ENCODE peak calls at places on chromosomes 5 and 9, in five cellular contexts. Y is cardiac fibroblast, H is mucosa of descending colon, V is GM10248, S is LNCaP clone FGC. C is an unnamed sample.
A peak's percentile ranks its signal among the peaks of the same experiment; 100 is the strongest.

GRCh38 chr9:133202688-133203453 is 6.2 kb downstream of the OBP2B start:
- DNase-seq in S (no peak), H (no peak), Y (no peak), V (no peak), C (no peak)

GRCh38 chr5:26669523-26669922 is 368.9 kb downstream of the CDH9 start:
- DNase-seq in H (no peak), V (no peak), S (no peak), Y (no peak), C (no peak)

GRCh38 chr9:124453586-124454191 is 3.4 kb downstream of the ADGRD2 start:
- DNase-seq in V (no peak), S (no peak), Y (no peak), H (peak; percentile 79), C (no peak)

GRCh38 chr9:116365056-116365471 is 211.5 kb downstream of the PAPPA start:
- DNase-seq in V (no peak), S (peak; percentile 30), Y (peak; percentile 72), H (no peak), C (no peak)

GRCh38 chr5:40755093-40755406 is 711 bp downstream of the TTC33 start:
- DNase-seq in V (peak; percentile 76), H (peak; percentile 67), S (peak; percentile 52), Y (peak; percentile 88), C (peak; percentile 21)

GRCh38 chr5:42514759-42515158 is 91.5 kb downstream of the GHR start:
- DNase-seq in S (peak; percentile 79), H (no peak), V (no peak), Y (peak; percentile 9), C (no peak)

GRCh38 chr9:20446248-20446647 is 176.1 kb downstream of the MLLT3 start:
- DNase-seq in S (no peak), V (no peak), H (no peak), Y (no peak), C (no peak)

GRCh38 chr5:6902597-6902996 is 189.4 kb downstream of the TENT4A start:
- DNase-seq in S (no peak), V (no peak), H (no peak), Y (no peak), C (no peak)

GRCh38 chr5:78908173-78908901 is 76.8 kb downstream of the ARSB start:
- DNase-seq in Y (peak; percentile 66), S (no peak), V (no peak), H (no peak), C (no peak)

GRCh38 chr5:132322266-132322665 is 28.1 kb downstream of the SLC22A4 start:
- DNase-seq in V (no peak), S (no peak), H (no peak), Y (no peak), C (no peak)

GRCh38 chr5:18114161-18114802 is 480.0 kb downstream of the TAF11L14 start:
- DNase-seq in S (no peak), H (no peak), V (no peak), Y (no peak), C (no peak)

GRCh38 chr9:38084556-38084880 is 15.5 kb upstream of the SHB start:
- DNase-seq in H (no peak), V (no peak), Y (no peak), S (no peak), C (no peak)

GRCh38 chr9:764105-764524 is 77.4 kb upstream of the DMRT1 start:
- DNase-seq in S (peak; percentile 74), H (no peak), V (peak; percentile 42), Y (peak; percentile 78), C (peak; percentile 40)

GRCh38 chr9:74066128-74066527 is 431.0 kb upstream of the RORB start:
- DNase-seq in H (no peak), V (no peak), S (no peak), Y (no peak), C (no peak)

GRCh38 chr9:131986576-131986975 is 93.1 kb downstream of the MED27 start:
- DNase-seq in Y (no peak), V (no peak), H (no peak), S (no peak), C (no peak)

GRCh38 chr5:134553816-134554215 is 28.3 kb downstream of the JADE2 start:
- DNase-seq in S (no peak), V (no peak), Y (no peak), H (no peak), C (no peak)

GRCh38 chr5:180825768-180826525 is 23.3 kb upstream of the MGAT1 start:
- DNase-seq in S (peak; percentile 88), V (no peak), H (no peak), Y (peak; percentile 83), C (no peak)

GRCh38 chr5:107248065-107248695 is 422.6 kb downstream of the EFNA5 start:
- DNase-seq in S (no peak), Y (peak; percentile 73), H (no peak), V (peak; percentile 32), C (peak; percentile 32)

GRCh38 chr5:163705983-163706771 is 200.8 kb downstream of the MAT2B start:
- DNase-seq in H (no peak), S (no peak), Y (peak; percentile 46), V (no peak), C (no peak)

GRCh38 chr9:126985870-126986498 is 71.4 kb downstream of the RALGPS1 start:
- DNase-seq in V (peak; percentile 34), Y (peak; percentile 61), H (peak; percentile 87), S (peak; percentile 74), C (no peak)

GRCh38 chr9:108580021-108580439 is 275.8 kb downstream of the ACTL7B start:
- DNase-seq in Y (peak; percentile 24), S (no peak), H (peak; percentile 48), V (no peak), C (no peak)

GRCh38 chr5:90477073-90477472 is 2.4 kb downstream of the POLR3G start:
- DNase-seq in S (no peak), V (no peak), Y (no peak), H (no peak), C (no peak)

GRCh38 chr9:126514037-126514821 is 99.5 kb upstream of the LMX1B start:
- DNase-seq in Y (peak; percentile 34), H (peak; percentile 74), S (no peak), V (peak; percentile 71), C (peak; percentile 67)

GRCh38 chr5:89556215-89557009 is 673.4 kb upstream of the MEF2C start:
- DNase-seq in H (no peak), Y (peak; percentile 94), V (no peak), S (no peak), C (no peak)

GRCh38 chr5:142167458-142167857 is 58.9 kb downstream of the NDFIP1 start:
- DNase-seq in H (no peak), V (no peak), S (no peak), Y (no peak), C (no peak)
- TF ChIP-seq CTCF in H (no peak), V (no peak), S (no peak), Y (peak; percentile 11), C (no peak)

GRCh38 chr5:29017501-29017900 is 1979.1 kb upstream of the CDH9 start:
- DNase-seq in S (no peak), Y (no peak), V (no peak), H (no peak), C (no peak)

GRCh38 chr5:29015523-29015922 is 1977.1 kb upstream of the CDH9 start:
- DNase-seq in V (no peak), Y (no peak), S (no peak), H (no peak), C (no peak)

DNA sequence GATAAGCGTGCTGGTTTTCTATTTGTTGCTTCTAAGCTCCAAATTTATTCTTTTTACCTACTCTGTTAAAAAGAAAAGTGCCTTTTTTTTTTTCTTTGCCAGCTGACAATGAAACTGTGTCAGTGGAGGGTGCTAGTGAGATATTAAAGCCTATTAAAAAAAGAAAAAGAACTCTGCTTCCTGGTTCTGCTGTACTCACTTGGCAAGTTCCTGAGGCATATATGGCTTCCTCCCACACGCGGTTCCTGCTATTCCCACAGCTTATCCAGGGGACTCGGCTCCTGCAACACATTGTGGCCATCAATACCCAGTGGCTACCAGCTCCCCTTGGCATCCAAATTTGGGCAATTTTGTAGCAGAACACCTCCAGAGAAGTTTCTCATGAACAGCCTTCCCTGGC is 1977.7 kb upstream of the CDH9 start:
- DNase-seq in Y (no peak), H (no peak), S (no peak), V (no peak), C (no peak)
- TF ChIP-seq CTCF in Y (no peak), H (no peak), S (peak; percentile 34), V (no peak), C (no peak)

GRCh38 chr9:136714096-136714875 is 1.9 kb downstream of the DIPK1B start:
- DNase-seq in H (no peak), S (no peak), V (no peak), Y (peak; percentile 46), C (no peak)

GRCh38 chr9:136712690-136713554 is 550 bp downstream of the DIPK1B start:
- DNase-seq in S (no peak), V (no peak), H (no peak), Y (no peak), C (peak; percentile 41)

GRCh38 chr9:136713555-136713949 is 1.2 kb downstream of the DIPK1B start:
- DNase-seq in S (no peak), H (no peak), Y (no peak), V (no peak), C (no peak)

GRCh38 chr9:136710543-136710942 is 1.8 kb upstream of the DIPK1B start:
- DNase-seq in S (no peak), V (no peak), Y (no peak), H (no peak), C (no peak)

DNA sequence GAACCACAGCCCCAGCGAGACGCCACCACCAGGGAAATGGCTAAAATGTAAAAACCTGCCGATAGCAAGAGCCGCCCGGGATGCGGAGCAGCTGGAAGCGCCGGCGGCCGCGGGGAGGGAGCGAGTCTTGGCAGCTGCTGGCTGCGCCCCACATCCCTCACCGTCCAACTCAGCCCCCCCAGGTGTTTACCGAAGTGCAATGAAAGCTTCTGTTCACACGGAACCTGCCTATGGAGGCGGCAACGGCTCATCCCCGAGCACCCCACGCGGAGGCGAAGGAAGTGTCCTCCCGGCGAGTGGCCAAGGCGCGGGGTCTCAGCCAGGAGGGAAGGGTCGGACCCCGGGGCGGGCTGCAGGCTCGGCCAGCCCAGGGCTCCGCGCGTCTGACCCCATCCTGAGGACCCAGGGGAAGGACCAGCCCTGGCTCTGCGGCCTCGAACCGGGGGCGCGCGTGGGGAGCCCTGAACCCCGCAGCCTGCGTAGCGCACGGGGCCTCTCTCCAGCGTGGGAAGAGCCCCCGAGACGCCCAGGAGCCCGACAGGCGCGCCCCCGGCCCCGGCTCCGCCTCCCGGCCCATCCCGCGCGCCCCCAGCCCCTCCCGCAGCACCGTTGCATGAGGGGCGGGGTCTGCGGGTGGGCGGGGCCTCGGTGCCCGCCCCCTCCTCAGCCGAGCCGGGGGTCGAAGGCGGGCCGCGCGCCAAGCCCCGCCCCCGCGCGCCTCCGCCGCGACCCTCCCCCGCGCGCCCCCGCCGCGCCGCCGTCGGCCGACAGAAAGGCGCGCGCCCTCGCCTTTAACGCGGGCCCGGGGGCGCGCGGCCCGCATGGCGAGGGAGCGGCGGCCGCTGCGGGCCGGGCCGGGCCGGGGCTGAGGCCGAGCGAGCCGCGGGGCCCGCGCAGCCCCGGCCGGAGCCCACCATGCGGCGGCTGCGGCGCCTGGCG is at the start of gene DIPK1B:
- DNase-seq in S (no peak), H (no peak), V (no peak), Y (no peak), C (peak; percentile 53)
- TF ChIP-seq CTCF in S (no peak), H (no peak), V (no peak), Y (no peak), C (peak; percentile 10)

GRCh38 chr5:157478726-157479125 is 18.7 kb downstream of the NIPAL4 start:
- DNase-seq in V (no peak), H (no peak), S (no peak), Y (no peak), C (no peak)

GRCh38 chr5:157475432-157475831 is 15.4 kb downstream of the NIPAL4 start:
- DNase-seq in S (no peak), Y (no peak), V (no peak), H (no peak), C (no peak)

GRCh38 chr5:157479166-157479565 is 19.2 kb downstream of the NIPAL4 start:
- DNase-seq in V (no peak), H (no peak), Y (peak; percentile 58), S (no peak), C (no peak)

GRCh38 chr5:157477814-157478494 is 17.9 kb downstream of the NIPAL4 start:
- DNase-seq in H (no peak), S (no peak), V (no peak), Y (no peak), C (no peak)

GRCh38 chr5:157476699-157477408 is 16.8 kb downstream of the NIPAL4 start:
- DNase-seq in Y (peak; percentile 81), H (no peak), V (peak; percentile 72), S (peak; percentile 34), C (peak; percentile 18)
- TF ChIP-seq CTCF in Y (peak; percentile 82), H (peak; percentile 34), V (peak; percentile 75), S (peak; percentile 84), C (peak; percentile 86)

C was measured in progenitor cell of endocrine pancreas.